ENCODE peak calls at places on chromosomes 4 and X, in five cellular contexts. W is endothelial cell of umbilical vein, H is HepG2, U is GM23338, P is HCT116. S is an unnamed sample.

GRCh38 chr4:10164877-10165283 is 48.3 kb upstream of the WDR1 start:
- DNase-seq in H (peak), P (peak), W (peak), U (peak), S (no peak)

GRCh38 chr4:78645853-78646757 is 94.5 kb downstream of the ANXA3 start:
- DNase-seq in U (no peak), H (peak), P (no peak), W (peak), S (peak)

GRCh38 chrX:40174594-40175415 is 77.0 kb upstream of the BCOR start:
- DNase-seq in H (peak), U (peak), W (peak), P (no peak), S (no peak)

GRCh38 chrX:40132751-40133150 is 35.0 kb upstream of the BCOR start:
- DNase-seq in P (peak), U (no peak), H (no peak), W (peak), S (no peak)

GRCh38 chr4:121189811-121190210 is 25.7 kb upstream of the TNIP3 start:
- DNase-seq in U (no peak), W (no peak), P (no peak), H (no peak), S (no peak)

GRCh38 chr4:142960134-142960533 is 114.0 kb upstream of the INPP4B start:
- DNase-seq in W (no peak), H (no peak), P (no peak), U (no peak), S (peak)

GRCh38 chr4:107818301-107818910 is 6.3 kb upstream of the SGMS2 start:
- DNase-seq in W (no peak), U (no peak), H (no peak), P (no peak), S (no peak)

GRCh38 chr4:157014621-157015591 is 43.3 kb upstream of the PDGFC start:
- DNase-seq in H (no peak), U (peak), W (no peak), P (peak), S (no peak)

GRCh38 chr4:53005808-53006207 is 143.7 kb downstream of the RASL11B start:
- DNase-seq in W (no peak), H (no peak), P (no peak), U (no peak), S (no peak)

GRCh38 chr4:26533685-26534084 is 43.4 kb upstream of the CCKAR start:
- DNase-seq in H (no peak), W (no peak), P (no peak), U (peak), S (no peak)

GRCh38 chr4:143337600-143338287 is 1.1 kb downstream of the GAB1 start:
- DNase-seq in H (peak), P (no peak), W (no peak), U (peak), S (no peak)

GRCh38 chr4:41178372-41179085 is 35.8 kb downstream of the APBB2 start:
- DNase-seq in W (peak), U (no peak), P (no peak), H (no peak), S (no peak)

GRCh38 chr4:17811078-17811603 is 362 bp downstream of the NCAPG start:
- DNase-seq in W (no peak), P (no peak), H (no peak), U (no peak), S (no peak)

GRCh38 chrX:31524182-31524581 is 452.3 kb upstream of the FTHL17 start:
- DNase-seq in P (no peak), W (no peak), H (no peak), U (no peak), S (no peak)

GRCh38 chr4:185542626-185543336 is 7.5 kb upstream of the PDLIM3 start:
- DNase-seq in U (no peak), W (no peak), P (no peak), H (no peak), S (no peak)

GRCh38 chr4:7390366-7390765 is 44.4 kb downstream of the PSAPL1 start:
- DNase-seq in H (no peak), W (no peak), P (no peak), U (no peak), S (no peak)

GRCh38 chrX:54776987-54777672 is 20.9 kb downstream of the ITIH6 start:
- DNase-seq in H (no peak), U (no peak), P (no peak), W (no peak), S (no peak)

GRCh38 chrX:13008189-13008533 is 33.3 kb downstream of the TMSB4X start:
- DNase-seq in U (no peak), W (no peak), H (no peak), P (no peak), S (no peak)
- TF ChIP-seq POLR2AphosphoS5 in U (no peak), W (no peak), H (no peak), P (no peak), S (no peak)

DNA sequence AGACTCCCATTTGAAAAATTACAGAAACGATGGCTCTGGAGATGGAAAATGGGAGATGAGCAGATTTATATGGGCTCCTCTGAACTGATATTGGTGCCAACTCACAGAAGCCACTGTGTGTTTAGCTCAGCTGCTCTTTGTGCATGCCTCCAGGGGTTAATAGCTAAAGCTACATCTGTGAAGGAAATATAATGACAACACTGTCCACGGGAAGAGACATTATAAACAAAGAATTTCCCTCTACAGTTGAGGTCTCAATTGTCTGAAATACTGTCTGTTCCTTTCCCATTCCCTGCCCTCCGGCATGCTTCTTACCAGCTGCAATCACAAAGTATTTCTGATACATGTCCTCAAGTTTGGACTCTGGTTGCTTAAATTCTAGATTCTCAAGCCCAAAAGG is 40.4 kb downstream of the PPA2 start:
- DNase-seq in P (no peak), W (no peak), H (no peak), U (no peak), S (no peak)
- TF ChIP-seq EZH2 in P (no peak), W (no peak), H (no peak), U (no peak), S (no peak)

DNA sequence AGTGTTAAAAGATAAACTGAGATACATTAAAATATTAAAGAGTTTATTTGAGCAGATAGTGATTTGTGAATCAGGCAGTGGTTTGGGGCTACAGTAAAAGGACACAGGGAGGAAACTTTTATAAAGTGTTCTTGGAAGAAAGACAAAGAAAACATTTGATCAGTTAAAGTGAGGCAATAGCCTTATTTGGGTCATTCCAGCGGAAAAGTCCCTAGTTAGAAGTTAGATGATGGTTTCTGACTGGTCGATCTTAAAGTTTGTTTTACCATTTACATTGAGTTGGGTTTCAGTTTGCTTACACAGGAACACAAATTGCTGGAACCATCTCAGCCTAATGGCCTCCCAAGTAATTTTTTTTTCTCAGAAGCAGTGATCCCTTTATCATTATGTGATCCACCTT is 69.7 kb downstream of the PPP1R2C start:
- DNase-seq in U (no peak), W (peak), H (no peak), P (no peak), S (no peak)
- TF ChIP-seq POLR2AphosphoS5 in U (no peak), W (no peak), H (no peak), P (no peak), S (no peak)

DNA sequence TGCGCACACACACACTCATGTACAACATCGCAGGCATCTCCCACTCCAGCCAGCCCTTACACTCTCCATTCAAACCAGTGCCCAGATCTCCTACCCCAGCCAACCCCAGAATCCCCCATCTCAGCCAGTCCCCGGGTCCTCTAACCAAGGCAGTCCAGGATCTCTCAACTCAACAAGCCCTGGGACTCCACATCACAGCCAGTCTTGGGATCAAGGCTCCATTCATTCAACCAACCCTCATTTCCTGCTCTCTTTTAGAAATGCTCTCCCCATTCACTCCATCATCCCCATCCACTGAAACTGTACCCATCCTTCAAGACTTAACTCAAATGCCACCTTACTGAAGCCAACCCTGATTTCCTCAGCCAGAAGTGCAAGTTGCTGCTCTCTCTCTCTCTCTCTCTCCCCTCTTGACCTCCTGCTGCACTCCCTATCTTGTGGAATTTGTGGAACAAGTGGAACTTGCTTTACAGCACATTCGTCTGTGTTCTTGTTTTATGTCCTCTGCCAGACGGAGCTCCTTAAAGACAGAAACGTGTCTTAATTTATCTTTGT is 40.6 kb upstream of the IQSEC2 start:
- DNase-seq in W (no peak), P (no peak), H (no peak), U (no peak), S (no peak)
- TF ChIP-seq EZH2 in W (no peak), P (no peak), H (no peak), U (no peak), S (no peak)

DNA sequence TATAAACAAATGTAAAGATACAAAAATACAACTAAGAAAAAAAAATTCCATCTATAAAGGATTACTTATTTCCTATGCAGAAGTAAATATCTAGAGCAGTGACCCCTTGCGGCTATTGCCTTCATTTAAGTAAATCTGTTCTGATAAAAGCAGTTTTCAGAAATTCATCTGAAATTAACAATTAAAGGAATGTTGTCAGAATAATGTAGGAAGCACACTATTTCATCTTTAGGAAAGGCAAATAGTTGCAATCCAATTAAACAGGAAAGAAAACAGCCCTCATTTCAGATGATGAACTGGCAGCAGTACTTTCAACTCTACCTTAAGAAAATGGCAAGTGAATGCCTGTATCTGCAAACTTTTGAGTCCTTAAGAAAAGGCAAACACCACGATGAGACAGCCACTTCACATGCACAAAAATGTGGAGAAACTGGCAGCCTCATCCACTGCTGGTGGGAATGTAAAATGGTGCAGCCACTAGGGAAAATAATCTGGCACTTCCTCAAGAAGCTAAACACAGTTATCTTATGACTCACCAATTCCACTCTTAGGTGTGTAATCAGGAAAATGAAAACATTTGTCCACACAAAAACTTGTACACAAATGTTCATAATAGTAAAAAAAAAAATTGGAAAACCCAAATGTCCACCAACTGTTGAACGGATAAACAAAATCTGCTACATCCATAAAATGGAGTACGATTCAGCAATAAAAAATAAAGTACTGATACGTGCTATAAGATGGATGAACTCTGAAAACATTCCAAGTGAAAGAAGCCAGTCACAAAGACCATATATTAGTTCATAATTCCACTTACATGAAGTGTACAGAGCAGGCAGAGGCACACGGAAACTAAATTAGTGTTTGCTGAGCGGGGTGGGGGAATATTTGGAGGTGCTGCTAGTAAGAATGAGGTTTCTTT is 2.0 kb upstream of the THAP9 start:
- DNase-seq in U (no peak), H (no peak), W (peak), P (no peak), S (no peak)
- TF ChIP-seq POLR2AphosphoS5 in U (no peak), H (no peak), W (no peak), P (no peak), S (peak)

GRCh38 chrX:16712116-16712824 is at the start of gene CTPS2:
- DNase-seq in H (peak), P (no peak), U (peak), W (peak), S (no peak)
- TF ChIP-seq EZH2 in H (no peak), P (no peak), U (no peak), W (no peak), S (no peak)